ENCODE peak calls at places on chromosomes 12 and 14, in nine cellular contexts. A, Z, U, R, N, B, W, D and M are unnamed samples. For H3K4me1, the result is how much of the 10 kb centered on the place peaks cover.

GRCh38 chr14:92897922-92898599 is 24.9 kb upstream of the CHGA start:
- DNase-seq in D (no peak), Z (no peak), U (no peak), B (no peak), N (no peak), A (no peak), W (no peak), R (no peak), M (no peak)

GRCh38 chr14:58668848-58669480 is 31.2 kb downstream of the DACT1 start:
- DNase-seq in R (no peak), W (no peak), B (no peak), U (no peak), D (no peak), A (no peak), N (no peak), Z (no peak), M (no peak)

GRCh38 chr14:58535084-58535483 is 102.7 kb upstream of the DACT1 start:
- DNase-seq in A (no peak), N (no peak), U (no peak), R (no peak), Z (no peak), B (no peak), W (no peak), D (no peak), M (no peak)

GRCh38 chr12:23906329-23906728 is 43.1 kb downstream of the SOX5 start:
- DNase-seq in R (no peak), W (no peak), Z (no peak), N (peak), A (no peak), U (no peak), B (no peak), D (no peak), M (no peak)

GRCh38 chr12:122999196-122999946 is 18.9 kb downstream of the ARL6IP4 start:
- DNase-seq in U (no peak), R (no peak), N (no peak), B (no peak), A (no peak), D (no peak), Z (no peak), W (no peak), M (no peak)

GRCh38 chr14:74508844-74509428 is 15.4 kb downstream of the ISCA2 start:
- DNase-seq in R (no peak), D (peak), W (no peak), B (no peak), U (no peak), Z (peak), A (no peak), N (no peak), M (no peak)

GRCh38 chr12:49369723-49370145 is 2.5 kb downstream of the SPATS2 start:
- DNase-seq in N (peak), B (peak), W (peak), U (peak), Z (no peak), A (peak), D (peak), R (peak), M (no peak)

GRCh38 chr12:15754233-15754632 is 35.0 kb downstream of the EPS8 start:
- DNase-seq in B (no peak), Z (no peak), D (no peak), W (no peak), A (no peak), N (no peak), U (no peak), R (no peak), M (no peak)

GRCh38 chr12:59115995-59116394 is 195.7 kb upstream of the LRIG3 start:
- DNase-seq in A (no peak), N (no peak), Z (no peak), U (no peak), R (no peak), W (no peak), D (no peak), B (no peak), M (no peak)

DNA sequence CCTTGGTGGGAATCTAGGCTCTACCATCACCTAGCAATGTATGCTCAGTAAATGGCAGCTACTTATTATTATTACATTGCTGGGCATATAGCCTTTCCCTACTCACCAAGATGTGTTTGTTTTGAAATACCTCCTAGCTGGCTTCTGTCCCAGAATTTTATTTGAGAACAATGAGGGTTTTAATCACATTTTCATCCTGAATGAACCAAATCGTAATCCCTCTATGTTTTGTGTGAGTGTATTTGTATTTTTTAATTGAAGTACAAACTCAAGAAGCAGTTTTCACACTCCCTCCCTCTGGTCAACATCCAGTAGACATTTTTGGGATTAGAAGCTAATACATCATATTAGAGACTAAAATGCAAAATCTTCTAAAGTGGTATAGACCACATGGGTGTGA is 7.6 kb downstream of the SLC7A8 start:
- DNase-seq in N (no peak), U (no peak), Z (no peak), R (no peak), D (no peak), W (no peak), B (no peak), A (no peak), M (no peak)
- H3K4me1 ChIP-seq in N (under half), U (under half), Z (under half), R (half or more), D (under half), W (under half), B (under half), A (under half), M (under half)

DNA sequence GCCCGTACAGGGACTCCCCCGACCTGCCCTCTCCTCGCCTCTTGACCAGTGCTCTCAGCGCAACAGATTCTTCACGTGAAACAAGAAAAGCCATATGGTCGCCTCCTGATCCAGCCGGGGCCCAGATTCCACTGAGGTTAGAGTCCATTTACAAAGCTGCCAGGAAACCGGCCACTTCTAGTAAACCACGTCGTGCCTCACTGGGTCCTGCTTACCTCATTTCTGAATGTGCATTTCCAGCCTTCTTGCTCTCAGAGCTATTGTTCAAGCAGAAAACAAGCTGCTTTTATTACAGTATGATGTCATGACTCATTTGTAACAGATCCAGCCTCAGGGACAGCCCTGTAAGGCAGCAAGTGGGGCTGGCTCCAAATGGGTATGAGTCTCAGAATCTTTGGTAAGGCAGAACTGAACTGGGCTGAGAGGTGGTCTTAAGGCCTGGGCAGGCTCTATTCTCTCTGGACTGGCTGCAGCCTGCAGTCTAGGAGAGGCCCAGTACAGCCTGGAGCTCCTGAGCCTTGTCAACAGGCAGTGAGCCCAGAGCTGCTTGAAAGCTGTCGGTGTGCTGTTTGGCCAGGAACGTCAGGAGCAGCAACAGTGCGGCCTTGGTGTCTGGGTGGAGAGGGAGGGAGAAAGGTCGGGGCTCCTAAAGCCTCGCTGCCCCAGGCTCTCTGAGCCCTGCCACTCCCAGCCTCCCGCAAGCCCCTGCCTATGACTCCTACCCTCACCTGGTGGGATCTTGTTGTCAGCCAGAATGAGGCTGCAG is 8.3 kb downstream of the REC8 start:
- DNase-seq in B (no peak), Z (no peak), R (no peak), D (no peak), N (no peak), U (no peak), W (no peak), A (no peak), M (no peak)
- H3K27ac ChIP-seq in B (no peak), Z (peak), R (peak), D (no peak), N (peak), U (no peak), W (no peak), A (peak), M (no peak)

DNA sequence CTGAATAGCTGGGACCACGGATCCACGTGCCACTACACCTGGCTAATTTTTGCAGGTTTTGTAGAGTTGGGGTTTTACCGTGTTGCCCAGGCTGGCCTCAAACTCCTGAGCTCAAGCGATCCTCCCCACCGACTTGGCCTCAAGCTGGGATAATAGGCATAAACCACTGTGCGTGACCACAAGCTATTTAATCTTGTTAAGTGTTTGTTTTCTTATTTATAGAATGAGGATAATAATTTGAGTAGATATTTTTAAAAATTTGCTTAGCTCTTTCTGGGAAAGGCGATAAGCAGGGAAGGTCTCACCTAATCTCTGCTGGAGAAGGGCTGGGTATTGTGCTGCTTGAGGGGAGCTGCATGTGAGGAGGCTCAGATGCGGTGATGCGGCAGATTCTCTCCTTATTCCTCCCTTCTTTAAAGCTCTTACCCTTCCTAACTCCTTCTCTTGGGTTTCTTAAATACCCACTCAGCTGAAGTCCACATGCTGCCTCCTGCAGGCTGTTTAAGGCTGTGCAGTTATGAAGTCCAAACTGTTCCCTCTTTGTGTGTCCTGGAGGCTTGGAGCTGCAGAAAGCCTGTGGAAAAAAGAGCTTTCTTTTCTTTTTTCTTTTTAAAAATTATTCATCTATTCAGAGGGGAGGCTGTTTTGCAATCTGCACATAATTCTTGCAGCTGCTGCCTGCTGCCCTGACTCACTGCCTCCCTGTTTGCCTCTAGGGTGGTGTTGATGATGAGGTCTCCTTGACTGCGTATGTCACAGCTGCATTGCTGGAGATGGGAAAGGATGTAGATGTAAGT is 37.9 kb downstream of the A2ML1 start:
- DNase-seq in B (no peak), U (no peak), A (peak), Z (no peak), N (peak), D (peak), W (peak), R (peak), M (peak)
- TF ChIP-seq EP300 in B (no peak), U (no peak), A (no peak), Z (no peak), N (no peak), D (no peak), W (no peak), R (no peak), M (no peak)

GRCh38 chr12:121946313-121947025 is 28.1 kb downstream of the CFAP251 start:
- DNase-seq in R (no peak), A (no peak), W (no peak), D (no peak), U (no peak), B (no peak), Z (no peak), N (no peak), M (no peak)

GRCh38 chr12:121947966-121948365 is 29.6 kb downstream of the CFAP251 start:
- DNase-seq in Z (no peak), W (no peak), R (no peak), D (no peak), N (no peak), U (no peak), B (no peak), A (no peak), M (no peak)

GRCh38 chr12:121953293-121953692 is 34.9 kb downstream of the CFAP251 start:
- DNase-seq in R (no peak), U (no peak), N (no peak), A (no peak), Z (no peak), B (no peak), W (no peak), D (no peak), M (no peak)

GRCh38 chr12:121953695-121954094 is 35.3 kb downstream of the CFAP251 start:
- DNase-seq in D (no peak), W (no peak), A (no peak), B (no peak), Z (no peak), R (no peak), U (no peak), N (no peak), M (no peak)

DNA sequence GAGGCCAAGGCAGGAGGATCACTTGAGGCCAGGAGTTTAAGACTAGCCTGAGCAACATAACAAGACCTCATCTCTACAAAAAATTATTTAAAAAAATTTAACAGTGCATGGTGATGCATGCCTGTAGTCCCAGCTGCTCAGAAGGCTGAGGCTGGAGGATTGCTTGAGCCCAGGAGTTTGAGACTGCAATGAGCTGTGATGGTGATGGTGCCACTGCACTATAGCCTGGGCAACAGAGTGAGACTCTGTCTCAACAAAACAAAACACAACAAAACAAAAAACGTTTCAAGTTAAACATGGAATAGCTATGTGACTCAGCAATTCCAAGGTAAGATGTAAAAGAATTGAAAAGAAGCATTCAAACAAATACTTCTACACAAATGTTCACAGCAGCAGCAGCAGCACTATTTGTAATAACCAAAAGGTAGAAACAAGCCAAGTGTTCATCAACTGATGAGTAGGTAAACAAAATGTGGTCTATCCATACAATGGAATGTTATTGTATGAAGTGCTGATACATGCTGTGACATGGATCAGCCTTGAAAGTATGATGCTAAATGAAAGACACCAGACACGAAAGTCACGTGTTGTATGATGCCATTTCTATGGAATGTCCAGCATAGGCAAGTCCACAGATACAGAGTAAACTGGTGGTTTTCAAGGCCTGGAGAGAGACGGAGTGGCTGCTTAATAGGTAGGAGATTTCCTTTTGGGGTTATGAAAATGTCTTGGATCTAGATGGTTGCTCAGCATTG is 31.4 kb downstream of the CFAP251 start:
- DNase-seq in U (no peak), B (no peak), A (no peak), W (no peak), D (no peak), N (no peak), Z (no peak), R (no peak), M (no peak)
- H3K4me1 ChIP-seq in U (under half), B (under half), A (under half), W (under half), D (under half), N (under half), Z (under half), R (under half), M (under half)